ENCODE peak calls at places on chromosome 1, in seven cellular contexts. One of them, this sample, is unnamed.

GRCh38 chr1:107277022-107277421 is 136.2 kb downstream of the NTNG1 start:
- DNase-seq in Panc1: no peak
- DNase-seq in SHP77: peak
- DNase-seq in osteoblast: peak
- DNase-seq in NCI-H1092: peak
- DNase-seq in Right ventricle myocardium inferior: no peak
- DNase-seq in amniotic epithelial cell: no peak
- DNase-seq in this sample: peak

GRCh38 chr1:245520611-245521010 is 365.8 kb downstream of the KIF26B start:
- DNase-seq in Panc1: no peak
- DNase-seq in SHP77: no peak
- DNase-seq in osteoblast: no peak
- DNase-seq in NCI-H1092: no peak
- DNase-seq in Right ventricle myocardium inferior: no peak
- DNase-seq in amniotic epithelial cell: no peak
- DNase-seq in this sample: no peak

GRCh38 chr1:170010443-170010842 is 64.1 kb downstream of the KIFAP3 start:
- DNase-seq in Panc1: no peak
- DNase-seq in SHP77: no peak
- DNase-seq in osteoblast: no peak
- DNase-seq in NCI-H1092: peak
- DNase-seq in Right ventricle myocardium inferior: no peak
- DNase-seq in amniotic epithelial cell: peak
- DNase-seq in this sample: peak

GRCh38 chr1:30618335-30618747 is 105.0 kb downstream of the MATN1 start:
- DNase-seq in Panc1: no peak
- DNase-seq in SHP77: no peak
- DNase-seq in osteoblast: peak
- DNase-seq in NCI-H1092: no peak
- DNase-seq in Right ventricle myocardium inferior: no peak
- DNase-seq in amniotic epithelial cell: no peak
- DNase-seq in this sample: no peak

GRCh38 chr1:183327429-183328290 is 90.5 kb downstream of the NMNAT2 start:
- DNase-seq in Panc1: no peak
- DNase-seq in SHP77: no peak
- DNase-seq in osteoblast: peak
- DNase-seq in NCI-H1092: no peak
- DNase-seq in Right ventricle myocardium inferior: no peak
- DNase-seq in amniotic epithelial cell: peak
- DNase-seq in this sample: no peak

GRCh38 chr1:175783126-175783722 is 39.8 kb upstream of the TNR start:
- DNase-seq in Panc1: no peak
- DNase-seq in SHP77: no peak
- DNase-seq in osteoblast: no peak
- DNase-seq in NCI-H1092: no peak
- DNase-seq in Right ventricle myocardium inferior: no peak
- DNase-seq in amniotic epithelial cell: no peak
- DNase-seq in this sample: no peak

GRCh38 chr1:5770981-5771765 is 221.1 kb downstream of the NPHP4 start:
- DNase-seq in Panc1: no peak
- DNase-seq in SHP77: peak
- DNase-seq in osteoblast: peak
- DNase-seq in NCI-H1092: no peak
- DNase-seq in Right ventricle myocardium inferior: peak
- DNase-seq in amniotic epithelial cell: no peak
- DNase-seq in this sample: peak

GRCh38 chr1:66778969-66779368 is 22.1 kb downstream of the INSL5 start:
- DNase-seq in Panc1: no peak
- DNase-seq in SHP77: no peak
- DNase-seq in osteoblast: no peak
- DNase-seq in NCI-H1092: no peak
- DNase-seq in Right ventricle myocardium inferior: no peak
- DNase-seq in amniotic epithelial cell: no peak
- DNase-seq in this sample: no peak

GRCh38 chr1:30048905-30049304 is 674.5 kb downstream of the MATN1 start:
- DNase-seq in Panc1: no peak
- DNase-seq in SHP77: no peak
- DNase-seq in osteoblast: no peak
- DNase-seq in NCI-H1092: no peak
- DNase-seq in Right ventricle myocardium inferior: no peak
- DNase-seq in amniotic epithelial cell: no peak
- DNase-seq in this sample: no peak

GRCh38 chr1:162299018-162299417 is 77.6 kb downstream of the SPATA46 start:
- DNase-seq in Panc1: no peak
- DNase-seq in SHP77: no peak
- DNase-seq in osteoblast: no peak
- DNase-seq in NCI-H1092: no peak
- DNase-seq in Right ventricle myocardium inferior: no peak
- DNase-seq in amniotic epithelial cell: no peak
- DNase-seq in this sample: no peak

This sample was measured in NCI-H510A treated with DMSO at 0.1 percent for 48 hours.